ENCODE peak calls at places on chromosomes 1 and 21, in five cellular contexts. Z is stomach; J is CD8-positive, alpha-beta T cell; O is prostate gland; Y is right atrium auricular region. N is an unnamed sample. For H3K4me1, the result is how much of the 10 kb centered on the place peaks cover.

GRCh38 chr21:38773108-38774061 is 32.3 kb upstream of the ETS2 start:
- DNase-seq in Z (no peak), O (no peak), J (no peak), Y (peak), N (no peak)

GRCh38 chr1:22340066-22340465 is 111.6 kb upstream of the ZBTB40 start:
- DNase-seq in O (no peak), Y (no peak), Z (no peak), J (no peak), N (no peak)

GRCh38 chr1:168179411-168180147 is 817 bp downstream of the TIPRL start:
- DNase-seq in Y (no peak), J (no peak), O (no peak), Z (no peak), N (no peak)

GRCh38 chr1:174445817-174446216 is 1.9 kb upstream of the GPR52 start:
- DNase-seq in Y (no peak), Z (no peak), J (no peak), O (no peak), N (no peak)

GRCh38 chr1:55483523-55483922 is 268.4 kb upstream of the USP24 start:
- DNase-seq in J (no peak), O (no peak), Z (no peak), Y (no peak), N (no peak)

GRCh38 chr1:31934706-31935629 is 3.2 kb downstream of the PTP4A2 start:
- DNase-seq in O (no peak), Z (no peak), Y (no peak), J (no peak), N (no peak)

GRCh38 chr1:1678581-1679380 is 13.8 kb downstream of the SLC35E2B start:
- DNase-seq in Y (no peak), O (no peak), Z (peak), J (no peak), N (peak)

GRCh38 chr21:37324558-37324957 is 42.0 kb upstream of the DYRK1A start:
- DNase-seq in J (no peak), Z (no peak), Y (no peak), O (no peak), N (no peak)

GRCh38 chr21:45381865-45382697 is 22.9 kb upstream of the COL18A1 start:
- DNase-seq in Y (no peak), O (no peak), Z (no peak), J (no peak), N (peak)

GRCh38 chr1:160681067-160681890 is 30.3 kb downstream of the CD48 start:
- DNase-seq in J (peak), O (no peak), Y (peak), Z (peak), N (peak)

GRCh38 chr1:37257646-37258045 is 216.7 kb upstream of the ZC3H12A start:
- DNase-seq in O (no peak), Z (no peak), J (no peak), Y (no peak), N (no peak)

GRCh38 chr1:17875882-17876280 is 120.7 kb downstream of the ACTL8 start:
- DNase-seq in O (no peak), J (no peak), Z (no peak), Y (no peak), N (no peak)

GRCh38 chr21:42684109-42684916 is 30.9 kb downstream of the PDE9A start:
- DNase-seq in O (no peak), Y (no peak), J (peak), Z (no peak), N (no peak)

GRCh38 chr1:26110731-26111529 is 694 bp upstream of the PDIK1L start:
- DNase-seq in Z (peak), Y (peak), J (peak), O (peak), N (peak)

GRCh38 chr1:42861014-42861399 is 14.6 kb downstream of the ZNF691 start:
- DNase-seq in Y (no peak), O (no peak), Z (no peak), J (no peak), N (no peak)

GRCh38 chr1:206430031-206430983 is 40.0 kb upstream of the IKBKE start:
- DNase-seq in Y (no peak), J (no peak), O (no peak), Z (no peak), N (no peak)

GRCh38 chr21:45549670-45550463 is 7.6 kb upstream of the SLC19A1 start:
- DNase-seq in Y (no peak), O (no peak), Z (no peak), J (no peak), N (no peak)

GRCh38 chr1:246724725-246725095 is 501 bp downstream of the SCCPDH start:
- DNase-seq in O (no peak), Z (no peak), Y (no peak), J (no peak), N (no peak)

GRCh38 chr1:27031235-27032118 is 18.8 kb upstream of the TENT5B start:
- DNase-seq in O (peak), Z (peak), J (no peak), Y (peak), N (peak)

GRCh38 chr1:94130851-94131595 is 10.1 kb upstream of the ABCA4 start:
- DNase-seq in Z (no peak), Y (no peak), O (no peak), J (no peak), N (no peak)

GRCh38 chr1:153545067-153546055 is at the start of gene S100A4:
- DNase-seq in J (peak), Y (peak), Z (peak), O (peak), N (peak)

GRCh38 chr1:153541641-153542569 is 1.2 kb upstream of the S100A5 start:
- DNase-seq in Y (no peak), J (no peak), O (no peak), Z (no peak), N (no peak)

GRCh38 chr1:153542956-153543737 is 2.4 kb upstream of the S100A5 start:
- DNase-seq in J (no peak), Y (no peak), O (no peak), Z (no peak), N (no peak)

GRCh38 chr1:153544453-153545066 is 1.0 kb downstream of the S100A4 start:
- DNase-seq in O (no peak), Y (no peak), J (no peak), Z (no peak), N (no peak)

DNA sequence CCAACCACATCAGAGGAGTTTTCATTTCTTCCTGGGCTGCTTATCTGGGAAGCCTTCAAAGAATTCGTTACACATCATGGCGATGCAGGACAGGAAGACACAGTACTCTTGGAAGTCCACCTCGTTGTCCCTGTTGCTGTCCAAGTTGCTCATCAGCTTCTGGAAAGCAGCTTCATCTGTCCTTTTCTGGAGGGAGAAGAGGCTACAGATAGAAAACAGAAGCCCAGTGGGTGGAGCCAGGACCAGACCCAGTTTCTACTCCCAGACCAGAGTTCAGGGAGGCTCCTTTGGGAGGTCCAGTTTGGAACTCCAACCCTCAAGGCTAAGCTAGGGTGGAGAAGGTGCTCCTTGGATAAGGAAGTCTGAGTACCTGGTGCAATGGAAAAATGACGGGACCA is 1.9 kb downstream of the S100A4 start:
- DNase-seq in O (no peak), J (no peak), Y (no peak), Z (no peak), N (no peak)
- H3K27ac ChIP-seq in O (no peak), J (peak), Y (no peak), Z (peak), N (no peak)

GRCh38 chr1:98002288-98002687 is 81.5 kb upstream of the DPYD start:
- DNase-seq in J (no peak), Y (no peak), O (no peak), Z (no peak), N (no peak)

GRCh38 chr1:98005326-98006010 is 84.6 kb upstream of the DPYD start:
- DNase-seq in O (no peak), J (no peak), Z (no peak), Y (no peak), N (no peak)

GRCh38 chr1:98001764-98002163 is 80.9 kb upstream of the DPYD start:
- DNase-seq in Y (no peak), Z (no peak), O (no peak), J (no peak), N (no peak)

GRCh38 chr1:97999320-97999719 is 78.5 kb upstream of the DPYD start:
- DNase-seq in O (no peak), Z (no peak), Y (no peak), J (no peak), N (no peak)

DNA sequence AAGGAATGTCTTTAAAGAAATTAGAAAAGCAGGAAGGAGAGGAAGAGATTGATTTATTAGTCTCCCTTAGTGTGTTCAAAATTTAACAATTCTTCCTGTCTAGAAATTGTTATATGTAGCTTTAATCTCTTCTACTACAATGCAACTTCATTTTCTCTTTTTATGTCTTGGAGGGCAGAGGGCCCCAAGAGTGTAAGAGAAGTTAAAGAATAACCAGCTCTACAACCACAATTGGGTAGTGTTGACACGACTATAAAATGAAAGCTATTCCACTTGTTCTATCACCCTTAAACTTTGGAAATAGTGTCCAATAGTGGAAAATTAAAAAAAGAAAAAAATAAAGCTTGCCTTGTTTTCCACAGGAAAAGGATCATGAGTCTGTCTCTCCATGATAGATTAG is 82.6 kb upstream of the DPYD start:
- DNase-seq in O (no peak), J (no peak), Z (no peak), Y (no peak), N (no peak)
- H3K4me1 ChIP-seq in O (under half), J (under half), Z (under half), Y (under half), N (under half)

DNA sequence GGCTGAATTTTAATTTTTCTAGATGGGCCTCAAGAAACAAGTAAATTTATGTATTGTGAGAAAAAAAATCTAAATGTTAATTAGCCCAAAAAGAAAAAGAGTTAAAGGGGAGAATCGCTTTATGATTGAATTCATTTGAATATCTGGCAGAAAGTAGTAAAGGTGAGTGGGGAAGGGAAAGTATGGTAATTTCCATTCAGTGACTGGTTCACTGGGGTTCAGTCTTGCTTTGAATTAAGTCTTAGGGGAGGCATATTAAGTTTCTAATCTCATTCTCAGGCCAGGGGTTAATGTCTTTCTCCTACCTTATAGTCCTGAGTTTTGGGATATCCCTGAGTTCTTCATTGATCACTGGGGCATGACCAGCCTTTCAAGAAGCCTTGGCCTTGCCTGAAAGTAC is 106.1 kb upstream of the HMCN1 start:
- DNase-seq in Z (no peak), O (no peak), Y (no peak), J (no peak), N (no peak)
- TF ChIP-seq CTCF in Z (no peak), O (no peak), Y (no peak), J (no peak), N (no peak)

DNA sequence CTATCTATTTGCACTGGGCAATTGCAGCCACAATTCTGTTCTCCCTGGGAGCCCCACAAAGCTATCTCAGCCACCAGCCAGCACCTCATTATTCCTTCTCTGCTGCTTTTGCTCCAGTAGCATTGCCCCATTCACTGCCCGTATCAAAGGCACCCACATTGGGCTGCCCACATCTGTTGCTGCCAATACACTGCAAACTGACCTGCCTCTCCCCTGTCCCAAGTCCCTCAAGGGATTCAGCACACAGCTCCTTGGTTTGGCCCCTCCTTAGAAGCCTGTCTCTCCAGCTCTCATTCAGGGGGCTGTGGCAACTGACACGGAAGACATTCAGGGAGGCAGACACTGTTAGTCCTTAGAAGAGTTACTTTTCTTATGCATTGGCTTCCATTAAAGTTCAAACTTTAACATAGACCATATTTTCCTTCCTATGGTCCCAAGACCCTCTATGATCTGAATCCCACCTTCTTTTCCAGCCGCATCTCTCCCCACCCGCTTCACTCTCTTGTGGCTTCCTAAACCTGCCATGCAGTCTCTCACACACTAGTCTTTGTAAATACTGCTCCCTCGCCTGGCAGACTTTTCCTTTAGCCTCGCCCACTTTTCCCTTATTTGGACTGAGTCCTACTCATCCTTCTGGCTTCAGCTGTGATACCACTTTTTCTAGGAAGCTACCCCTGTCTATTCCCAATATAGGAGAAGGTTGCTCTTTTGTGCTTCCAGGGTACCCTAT is 19.3 kb upstream of the KLHDC8A start:
- DNase-seq in Y (no peak), J (peak), O (peak), Z (no peak), N (no peak)
- H3K27ac ChIP-seq in Y (no peak), J (no peak), O (no peak), Z (no peak), N (no peak)

DNA sequence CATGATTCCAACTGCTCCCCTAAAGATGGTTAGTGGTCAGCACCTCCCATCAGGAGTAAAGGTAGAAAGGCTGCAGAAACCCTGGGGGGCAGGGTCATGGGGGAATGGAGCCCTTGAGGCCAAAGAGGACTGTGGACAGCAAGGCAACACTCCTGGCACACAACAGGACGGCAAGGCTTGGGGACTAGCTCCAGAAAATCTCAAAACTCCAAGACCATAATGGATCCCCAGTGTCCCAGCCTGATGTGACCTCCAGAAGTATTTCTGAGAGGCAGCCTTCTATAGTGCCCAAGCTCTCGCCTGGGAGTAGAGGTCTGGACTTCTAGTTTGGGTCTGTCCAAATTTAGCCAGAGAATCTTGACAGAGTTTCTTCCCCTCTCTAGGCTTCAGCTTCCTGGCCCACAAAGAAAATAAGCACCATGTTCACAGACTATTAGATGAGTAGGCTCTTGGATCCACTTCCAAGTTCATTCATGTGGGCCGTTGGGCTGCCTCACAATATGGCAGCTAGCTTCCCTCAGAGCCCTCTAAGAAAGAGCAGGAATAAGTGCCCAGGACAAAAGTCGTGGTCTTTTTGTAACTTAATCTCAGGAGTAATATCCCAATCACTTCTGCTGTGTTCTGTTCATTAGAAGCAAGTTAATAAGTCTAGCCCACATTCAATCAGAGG is 6.9 kb downstream of the CD2 start:
- DNase-seq in Z (no peak), J (no peak), O (no peak), Y (no peak), N (no peak)
- H3K4me1 ChIP-seq in Z (under half), J (half or more), O (under half), Y (under half), N (under half)

GRCh38 chr1:197692965-197693364 is 82.3 kb downstream of the DENND1B start:
- DNase-seq in O (no peak), Y (no peak), J (no peak), Z (no peak), N (no peak)
- TF ChIP-seq CTCF in O (peak), Y (peak), J (no peak), Z (peak), N (peak)

GRCh38 chr1:226710501-226710900 is 28.6 kb downstream of the ITPKB start:
- DNase-seq in O (no peak), Y (no peak), Z (no peak), J (no peak), N (no peak)
- H3K27ac ChIP-seq in O (peak), Y (peak), Z (peak), J (peak), N (no peak)

GRCh38 chr21:17725339-17725738 is 93.8 kb downstream of the C21orf91 start:
- DNase-seq in O (no peak), Y (no peak), Z (no peak), J (no peak), N (no peak)

GRCh38 chr21:17730782-17731181 is 88.4 kb downstream of the C21orf91 start:
- DNase-seq in O (no peak), J (no peak), Z (no peak), Y (no peak), N (no peak)

GRCh38 chr21:17727361-17727760 is 91.8 kb downstream of the C21orf91 start:
- DNase-seq in O (no peak), Z (no peak), J (no peak), Y (no peak), N (no peak)

GRCh38 chr21:17729455-17729854 is 89.7 kb downstream of the C21orf91 start:
- DNase-seq in O (no peak), J (no peak), Z (no peak), Y (no peak), N (no peak)

GRCh38 chr21:17726047-17726446 is 93.1 kb downstream of the C21orf91 start:
- DNase-seq in O (no peak), J (no peak), Z (no peak), Y (no peak), N (no peak)
- H3K4me1 ChIP-seq in O (under half), J (under half), Z (under half), Y (under half), N (under half)

N was measured in psoas muscle.